ENCODE peak calls at places on chromosome 15, in four cellular contexts. U is AG09309; Z is activated CD8-positive, alpha-beta T cell treated with anti-CD3 and anti-CD28 coated beads for 36 hours; P is BE2C. O is an unnamed sample.

GRCh38 chr15:66849393-66849745 is 147.3 kb downstream of the SMAD6 start:
- DNase-seq in P (no peak), U (no peak), Z (no peak), O (no peak)

GRCh38 chr15:29696950-29697738 is 125.1 kb downstream of the TJP1 start:
- DNase-seq in P (no peak), Z (no peak), U (no peak), O (no peak)

GRCh38 chr15:94287794-94288246 is 56.5 kb downstream of the MCTP2 start:
- DNase-seq in U (no peak), Z (peak), P (no peak), O (no peak)

GRCh38 chr15:92845109-92845508 is 55.0 kb upstream of the CHD2 start:
- DNase-seq in U (no peak), P (no peak), Z (no peak), O (peak)

GRCh38 chr15:78347586-78348543 is 7.7 kb downstream of the CRABP1 start:
- DNase-seq in U (no peak), Z (no peak), P (peak), O (no peak)

GRCh38 chr15:70062321-70062956 is 35.3 kb downstream of the TLE3 start:
- DNase-seq in P (peak), U (peak), Z (no peak), O (no peak)

GRCh38 chr15:94631608-94632007 is 400.2 kb downstream of the MCTP2 start:
- DNase-seq in U (no peak), Z (no peak), P (no peak), O (no peak)

GRCh38 chr15:69719527-69719926 is 266.9 kb downstream of the RPLP1 start:
- DNase-seq in Z (peak), P (no peak), U (no peak), O (no peak)

GRCh38 chr15:55969582-55969981 is 23.8 kb downstream of the NEDD4 start:
- DNase-seq in U (no peak), P (no peak), Z (no peak), O (peak)

GRCh38 chr15:101307897-101308603 is 13.0 kb upstream of the SNRPA1 start:
- DNase-seq in Z (no peak), U (no peak), P (no peak), O (no peak)

GRCh38 chr15:77474310-77474986 is 53.8 kb downstream of the HMG20A start:
- DNase-seq in U (no peak), Z (no peak), P (no peak), O (no peak)

GRCh38 chr15:70566047-70566835 is 197.1 kb downstream of the UACA start:
- DNase-seq in U (no peak), Z (no peak), P (no peak), O (no peak)

GRCh38 chr15:70328137-70329115 is 230.7 kb upstream of the TLE3 start:
- DNase-seq in Z (no peak), P (no peak), U (no peak), O (no peak)

GRCh38 chr15:89378699-89379422 is 44.2 kb upstream of the POLG start:
- DNase-seq in U (no peak), Z (no peak), P (no peak), O (no peak)

GRCh38 chr15:58877999-58878825 is 55.3 kb downstream of the SLTM start:
- DNase-seq in Z (no peak), U (no peak), P (no peak), O (no peak)

GRCh38 chr15:88506628-88507027 is 39.1 kb downstream of the MRPS11 start:
- DNase-seq in P (no peak), U (no peak), Z (no peak), O (no peak)

GRCh38 chr15:57732526-57733331 is 26.2 kb downstream of the POLR2M start:
- DNase-seq in U (no peak), Z (peak), P (peak), O (peak)

GRCh38 chr15:62382046-62382445 is 217.0 kb upstream of the C2CD4B start:
- DNase-seq in U (no peak), P (no peak), Z (no peak), O (no peak)

GRCh38 chr15:52256366-52256765 is 39.2 kb downstream of the MYO5C start:
- DNase-seq in Z (peak), U (peak), P (peak), O (peak)

GRCh38 chr15:57035664-57036063 is 117.2 kb downstream of the TCF12 start:
- DNase-seq in Z (no peak), U (no peak), P (no peak), O (no peak)

GRCh38 chr15:36481156-36481555 is 98.3 kb upstream of the CDIN1 start:
- DNase-seq in P (no peak), Z (no peak), U (no peak), O (no peak)

GRCh38 chr15:73196113-73196512 is 143.8 kb downstream of the NEO1 start:
- DNase-seq in Z (no peak), U (no peak), P (no peak), O (no peak)

GRCh38 chr15:44193651-44194396 is 1.2 kb downstream of the FRMD5 start:
- DNase-seq in P (peak), Z (peak), U (no peak), O (no peak)

GRCh38 chr15:53658827-53659226 is 100.6 kb downstream of the WDR72 start:
- DNase-seq in U (no peak), P (no peak), Z (no peak), O (no peak)

DNA sequence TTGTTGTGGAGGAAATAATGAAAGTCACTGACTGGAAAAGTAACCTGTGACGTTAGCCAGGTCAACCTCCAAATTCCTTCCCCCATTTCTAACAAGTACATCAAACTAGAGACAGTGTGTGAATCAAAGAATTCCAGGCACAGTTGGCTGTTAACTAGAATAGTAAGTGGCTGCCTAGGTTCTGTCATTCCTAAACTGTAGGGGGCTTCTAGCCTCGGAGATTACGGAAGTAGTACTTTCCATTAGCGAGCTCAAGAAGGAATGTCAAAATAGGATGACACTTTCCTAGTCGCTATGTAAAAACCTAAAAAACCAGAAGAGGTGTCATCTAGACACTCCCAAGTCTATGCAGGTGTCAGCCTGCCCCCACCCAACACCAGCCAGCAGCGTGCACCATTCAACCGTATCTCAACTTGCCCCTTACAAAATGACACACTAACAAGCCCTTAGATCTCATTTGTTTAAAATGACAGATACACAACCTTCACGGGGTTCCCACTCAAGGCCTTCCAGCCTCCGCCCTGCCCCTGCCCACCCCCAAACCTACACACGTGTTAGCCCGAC is 910 bp downstream of the INO80 start:
- DNase-seq in P (peak), U (no peak), Z (no peak), O (peak)
- TF ChIP-seq CTCF in P (peak), U (peak), Z (no peak), O (no peak)

DNA sequence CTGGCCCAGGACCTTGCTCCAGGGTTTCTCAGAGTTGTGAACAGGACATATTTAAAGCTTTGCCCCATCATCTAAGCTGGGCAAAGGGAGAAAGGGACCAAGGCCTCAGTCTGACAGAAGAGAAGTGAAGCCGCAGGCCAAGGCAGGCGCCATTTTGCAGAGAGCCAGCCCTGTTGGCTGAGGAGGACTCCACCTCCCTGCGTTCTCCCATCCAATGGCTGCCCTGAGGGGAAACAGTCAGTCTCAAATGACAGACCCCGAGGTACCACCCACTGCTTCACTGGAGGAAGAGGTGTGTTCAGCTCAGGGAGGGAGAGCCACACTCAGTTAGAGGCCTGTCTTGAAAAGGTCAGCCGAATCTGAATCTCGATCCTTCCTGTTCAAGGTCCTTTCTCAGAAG is 86.1 kb downstream of the ADAMTS17 start:
- DNase-seq in Z (no peak), P (peak), U (no peak), O (no peak)
- TF ChIP-seq CTCF in Z (no peak), P (no peak), U (no peak), O (no peak)

DNA sequence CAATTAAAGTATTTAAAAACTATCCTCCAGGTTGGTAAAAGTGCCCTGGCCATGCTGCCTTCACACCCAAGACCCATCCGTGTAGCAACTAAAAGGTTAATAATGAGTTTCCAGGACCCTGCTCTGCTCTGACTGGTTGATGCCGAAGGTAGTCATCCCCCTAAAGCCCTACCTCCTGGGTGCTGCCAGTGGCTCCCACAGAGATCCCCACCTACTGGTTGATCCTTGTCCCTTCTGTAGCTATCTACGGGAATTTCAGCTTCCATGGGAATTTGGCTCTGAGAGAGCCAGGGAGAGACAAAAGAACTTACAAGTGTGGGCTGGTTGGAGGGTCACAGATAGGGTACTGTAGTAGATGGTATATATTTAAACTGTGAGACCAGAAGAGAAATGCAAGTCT is 110.6 kb upstream of the NANOGP8 start:
- DNase-seq in U (no peak), P (no peak), Z (no peak), O (no peak)
- TF ChIP-seq CTCF in U (no peak), P (no peak), Z (no peak), O (no peak)

GRCh38 chr15:60212536-60212935 is 185.2 kb downstream of the ANXA2 start:
- DNase-seq in U (no peak), Z (no peak), P (no peak), O (peak)
- TF ChIP-seq CTCF in U (no peak), Z (no peak), P (no peak), O (no peak)

GRCh38 chr15:83065431-83065830 is 1.6 kb downstream of the BTBD1 start:
- DNase-seq in Z (no peak), P (no peak), U (no peak), O (no peak)

GRCh38 chr15:83067638-83067962 is 548 bp upstream of the BTBD1 start:
- DNase-seq in P (no peak), U (no peak), Z (no peak), O (no peak)

GRCh38 chr15:83068054-83068453 is 1.0 kb upstream of the BTBD1 start:
- DNase-seq in Z (no peak), P (no peak), U (no peak), O (no peak)

GRCh38 chr15:83066034-83066760 is 855 bp downstream of the BTBD1 start:
- DNase-seq in Z (no peak), P (no peak), U (no peak), O (peak)

DNA sequence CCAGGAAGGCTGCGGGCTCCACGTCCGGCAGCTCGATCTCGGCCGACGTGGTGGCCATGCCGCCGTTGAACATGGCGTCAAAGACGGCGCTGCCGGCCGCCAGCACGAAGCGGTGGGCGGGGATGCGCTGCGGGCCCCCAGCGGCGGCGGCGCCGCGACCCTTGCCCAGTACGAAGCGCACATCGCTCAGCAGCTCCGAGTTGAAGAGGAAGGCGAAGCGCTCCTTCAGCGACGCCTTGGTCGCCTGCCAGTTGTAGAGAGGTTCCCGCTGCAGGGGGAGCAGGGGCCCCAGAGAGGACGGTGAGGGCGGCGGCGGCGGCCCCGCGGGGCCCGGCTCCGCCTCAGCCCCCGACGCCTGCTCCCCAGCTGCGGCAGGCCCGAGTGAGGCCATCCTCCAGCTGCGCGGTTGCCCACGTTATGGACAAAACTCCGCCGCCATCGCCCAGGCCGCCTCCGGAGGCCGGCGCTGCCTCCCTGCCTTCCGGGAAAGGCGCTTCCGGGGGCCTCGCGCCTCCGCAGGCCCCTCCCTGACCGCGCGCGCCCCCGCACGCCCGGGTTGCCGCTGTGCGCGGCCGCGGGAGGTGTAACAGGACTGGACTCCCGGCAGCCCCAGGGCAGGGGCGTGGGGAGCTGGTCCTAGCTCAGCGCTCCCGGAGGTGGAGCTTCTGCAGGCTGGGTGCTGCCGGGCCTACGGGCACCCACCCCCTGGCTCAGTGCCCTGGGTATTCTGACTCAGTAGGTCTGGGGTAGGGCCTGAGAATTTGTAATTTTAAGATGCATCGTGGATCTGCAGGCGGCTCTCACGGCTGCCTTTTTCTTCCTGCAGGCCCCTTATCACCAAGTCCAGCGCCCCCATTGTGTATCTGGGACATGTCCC is at the start of gene BTBD1:
- DNase-seq in U (peak), P (peak), Z (peak), O (peak)
- TF ChIP-seq CTCF in U (no peak), P (peak), Z (no peak), O (no peak)

GRCh38 chr15:42048080-42048820 is 27.4 kb upstream of the PLA2G4E start:
- DNase-seq in P (no peak), Z (no peak), U (no peak), O (peak)
- TF ChIP-seq CTCF in P (no peak), Z (no peak), U (no peak), O (no peak)

GRCh38 chr15:79416876-79417275 is 15.3 kb upstream of the MINAR1 start:
- DNase-seq in U (no peak), Z (no peak), P (no peak), O (no peak)
- TF ChIP-seq CTCF in U (no peak), Z (no peak), P (no peak), O (no peak)

O was measured in MCF 10A.